ENCODE peak calls at places on chromosomes 12 and 14, in eight cellular contexts. I is endothelial cell of umbilical vein, G is sigmoid colon, U is GM23338, M is esophagus muscularis mucosa, N is K562, E is suprapubic skin, O is HCT116. Z is an unnamed sample. For H3K4me1, the result is how much of the 10 kb centered on the place peaks cover.

GRCh38 chr12:113973109-113973904 is 7.2 kb upstream of the RBM19 start:
- DNase-seq in I (no peak), G (no peak), U (no peak), M (no peak), N (no peak), E (no peak), O (no peak), Z (no peak)

GRCh38 chr12:59452259-59452658 is 143.6 kb upstream of the SLC16A7 start:
- DNase-seq in I (peak), G (no peak), U (no peak), M (no peak), N (no peak), E (no peak), O (no peak), Z (no peak)

GRCh38 chr12:52120951-52121847 is 41.7 kb downstream of the SMIM41 start:
- DNase-seq in I (no peak), G (no peak), U (no peak), M (no peak), N (no peak), E (no peak), O (no peak), Z (no peak)

GRCh38 chr12:76863005-76863670 is 15.7 kb downstream of the CSRP2 start:
- DNase-seq in I (no peak), G (no peak), U (no peak), M (no peak), N (no peak), E (no peak), O (no peak), Z (no peak)

GRCh38 chr14:92663049-92663448 is 85.4 kb downstream of the LGMN start:
- DNase-seq in I (no peak), G (no peak), U (no peak), M (no peak), N (no peak), E (no peak), O (no peak), Z (no peak)

GRCh38 chr12:51905507-51906438 is 1.5 kb upstream of the ACVRL1 start:
- DNase-seq in I (peak), G (peak), U (no peak), M (no peak), N (peak), E (peak), O (no peak), Z (no peak)

GRCh38 chr12:132571051-132571450 is 39.3 kb downstream of the LRCOL1 start:
- DNase-seq in I (no peak), G (no peak), U (no peak), M (no peak), N (no peak), E (no peak), O (no peak), Z (no peak)

GRCh38 chr14:104723651-104724406 is at the start of gene ADSS1:
- DNase-seq in I (peak), G (no peak), U (peak), M (no peak), N (peak), E (no peak), O (no peak), Z (peak)

GRCh38 chr14:104549536-104550339 is 29.8 kb upstream of the C14orf180 start:
- DNase-seq in I (no peak), G (peak), U (no peak), M (no peak), N (no peak), E (no peak), O (no peak), Z (no peak)

GRCh38 chr14:70188292-70188607 is 501 bp downstream of the SLC8A3 start:
- DNase-seq in I (peak), G (no peak), U (peak), M (no peak), N (no peak), E (no peak), O (no peak), Z (no peak)

GRCh38 chr14:72801381-72801812 is 92.5 kb downstream of the DPF3 start:
- DNase-seq in I (peak), G (no peak), U (no peak), M (no peak), N (no peak), E (no peak), O (peak), Z (peak)

GRCh38 chr12:19244312-19244711 is 114.8 kb downstream of the PLEKHA5 start:
- DNase-seq in I (no peak), G (no peak), U (no peak), M (no peak), N (no peak), E (no peak), O (no peak), Z (no peak)

GRCh38 chr14:90263748-90264449 is 7.5 kb downstream of the PSMC1 start:
- DNase-seq in I (no peak), G (no peak), U (no peak), M (no peak), N (no peak), E (no peak), O (no peak), Z (no peak)

GRCh38 chr14:90399541-90400444 is 3.0 kb downstream of the CALM1 start:
- DNase-seq in I (peak), G (peak), U (peak), M (peak), N (peak), E (peak), O (peak), Z (peak)

GRCh38 chr14:55446833-55447232 is 6.4 kb upstream of the TBPL2 start:
- DNase-seq in I (peak), G (no peak), U (no peak), M (no peak), N (no peak), E (no peak), O (peak), Z (no peak)

GRCh38 chr12:47744005-47744651 is 14.6 kb downstream of the RAPGEF3 start:
- DNase-seq in I (no peak), G (no peak), U (peak), M (no peak), N (peak), E (no peak), O (peak), Z (no peak)

GRCh38 chr12:79737875-79738718 is 47.3 kb upstream of the PAWR start:
- DNase-seq in I (peak), G (no peak), U (peak), M (no peak), N (peak), E (no peak), O (peak), Z (peak)

GRCh38 chr12:45458238-45458637 is 242.3 kb downstream of the ANO6 start:
- DNase-seq in I (no peak), G (no peak), U (no peak), M (no peak), N (no peak), E (no peak), O (no peak), Z (no peak)

GRCh38 chr14:100275214-100275613 is 31.0 kb downstream of the SLC25A29 start:
- DNase-seq in I (peak), G (no peak), U (peak), M (no peak), N (no peak), E (no peak), O (no peak), Z (no peak)

GRCh38 chr14:68814376-68815287 is 21.8 kb upstream of the ZFP36L1 start:
- DNase-seq in I (peak), G (peak), U (peak), M (no peak), N (no peak), E (no peak), O (no peak), Z (no peak)

GRCh38 chr14:65366802-65367570 is 45.5 kb upstream of the FUT8 start:
- DNase-seq in I (no peak), G (no peak), U (peak), M (no peak), N (no peak), E (no peak), O (no peak), Z (no peak)

GRCh38 chr12:92571169-92571568 is 131.6 kb upstream of the PLEKHG7 start:
- DNase-seq in I (no peak), G (no peak), U (no peak), M (no peak), N (no peak), E (no peak), O (no peak), Z (no peak)

GRCh38 chr12:121489874-121490273 is 90.0 kb downstream of the RNF34 start:
- DNase-seq in I (no peak), G (no peak), U (no peak), M (no peak), N (no peak), E (no peak), O (no peak), Z (no peak)

GRCh38 chr14:61461808-61462275 is 140.5 kb downstream of the PRKCH start:
- DNase-seq in I (peak), G (no peak), U (peak), M (peak), N (peak), E (no peak), O (peak), Z (no peak)

DNA sequence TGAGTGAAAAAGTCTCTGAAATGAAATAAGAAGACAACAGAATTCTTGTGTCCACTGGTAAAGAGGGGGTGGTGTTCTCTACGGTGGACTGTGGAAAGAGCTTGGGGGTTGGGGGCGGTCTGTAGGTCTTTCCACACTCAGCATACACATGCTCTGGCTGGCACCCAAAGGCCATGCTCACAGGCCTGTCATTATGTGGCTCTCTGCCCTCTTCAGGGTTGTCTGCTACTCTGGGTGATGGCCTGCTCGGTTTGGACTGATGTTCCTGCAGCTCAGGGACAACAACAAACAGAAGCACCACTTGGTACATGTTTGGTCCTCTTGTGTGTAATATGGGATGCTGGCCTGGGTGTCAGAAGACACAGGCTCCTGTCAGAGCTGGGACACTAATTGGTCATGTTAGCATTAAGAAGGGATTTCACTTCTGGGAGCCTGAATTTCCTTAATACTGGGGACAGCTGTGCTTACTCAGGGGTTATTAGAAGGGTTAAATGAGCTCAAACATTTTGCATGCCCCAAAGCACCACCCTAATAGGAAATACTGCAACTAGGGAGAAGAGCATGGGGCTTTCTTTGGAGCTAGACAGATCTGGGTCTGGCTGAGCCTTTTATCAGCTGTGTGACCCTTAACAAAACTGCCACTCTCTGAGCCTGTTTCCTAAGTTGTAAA is 32.8 kb upstream of the SELPLG start:
- DNase-seq in I (no peak), G (peak), U (no peak), M (no peak), N (no peak), E (peak), O (no peak), Z (no peak)
- H3K4me3 ChIP-seq in I (no peak), G (no peak), U (no peak), M (no peak), N (no peak), E (no peak), O (no peak), Z (no peak)

DNA sequence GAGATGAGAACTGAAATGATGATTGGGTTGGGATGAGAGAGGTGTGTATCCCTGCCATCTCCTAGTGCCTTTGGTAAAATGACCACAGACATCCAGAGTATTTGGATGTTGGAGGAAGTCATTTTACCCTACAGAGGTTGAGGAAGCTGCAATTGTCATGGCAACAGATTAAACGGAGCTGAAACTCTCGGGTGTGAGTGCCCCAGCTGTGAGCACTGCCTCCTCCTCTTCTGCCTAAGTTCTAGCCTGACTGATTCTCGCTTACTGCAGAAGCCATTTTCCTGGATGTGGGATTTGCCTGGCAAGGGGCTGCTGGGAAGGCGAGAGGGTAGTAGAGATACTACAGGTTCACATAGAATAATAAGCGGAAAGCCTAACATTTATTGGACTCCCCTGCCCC is 10.3 kb upstream of the PPP4R4 start:
- DNase-seq in I (no peak), G (no peak), U (peak), M (no peak), N (no peak), E (no peak), O (no peak), Z (no peak)
- H3K4me1 ChIP-seq in I (under half), G (under half), U (under half), M (under half), N (under half), E (under half), O (under half), Z (under half)

GRCh38 chr14:32473476-32473875 is 144.4 kb downstream of the AKAP6 start:
- DNase-seq in I (no peak), G (peak), U (peak), M (no peak), N (no peak), E (peak), O (no peak), Z (no peak)
- TF ChIP-seq POLR2AphosphoS5 in I (no peak), G (no peak), U (no peak), M (no peak), N (no peak), E (peak), O (no peak), Z (no peak)

GRCh38 chr12:14959126-14959440 is 2.3 kb downstream of the ARHGDIB start:
- DNase-seq in I (no peak), G (no peak), U (no peak), M (no peak), N (no peak), E (no peak), O (no peak), Z (no peak)
- H3K4me3 ChIP-seq in I (no peak), G (peak), U (no peak), M (peak), N (no peak), E (peak), O (no peak), Z (no peak)

GRCh38 chr12:108571604-108572165 is 9.3 kb downstream of the ISCU start:
- DNase-seq in I (no peak), G (no peak), U (no peak), M (peak), N (no peak), E (no peak), O (no peak), Z (no peak)

GRCh38 chr12:108568653-108569154 is 6.3 kb downstream of the ISCU start:
- DNase-seq in I (no peak), G (no peak), U (no peak), M (peak), N (no peak), E (no peak), O (no peak), Z (no peak)

GRCh38 chr12:108572166-108572790 is 9.9 kb downstream of the ISCU start:
- DNase-seq in I (no peak), G (no peak), U (no peak), M (peak), N (no peak), E (peak), O (no peak), Z (no peak)

GRCh38 chr12:108573310-108573709 is 10.9 kb downstream of the ISCU start:
- DNase-seq in I (no peak), G (no peak), U (no peak), M (no peak), N (no peak), E (no peak), O (no peak), Z (no peak)

GRCh38 chr12:108570743-108571603 is 8.6 kb downstream of the ISCU start:
- DNase-seq in I (peak), G (no peak), U (peak), M (peak), N (no peak), E (peak), O (peak), Z (no peak)
- H3K4me1 ChIP-seq in I (under half), G (under half), U (under half), M (under half), N (under half), E (under half), O (under half), Z (under half)